ENCODE peak calls at places on chromosomes 1 and 21, in seven cellular contexts. Q is central memory CD4-positive, alpha-beta T cell; N is myocyte; E is astrocyte of the hippocampus; R is A549; T is GM13977; Y is anterior cingulate cortex. H is an unnamed sample.

GRCh38 chr1:19463204-19463803 is 22.0 kb downstream of the CAPZB start:
- DNase-seq in Q (peak), N (no peak), E (no peak), R (no peak), T (no peak), Y (no peak), H (no peak)

GRCh38 chr1:174768949-174769348 is 230.8 kb upstream of the CACYBP start:
- DNase-seq in Q (no peak), N (no peak), E (no peak), R (no peak), T (no peak), Y (no peak), H (no peak)

GRCh38 chr21:45085700-45086099 is 11.3 kb downstream of the ADARB1 start:
- DNase-seq in Q (no peak), N (no peak), E (no peak), R (no peak), T (no peak), Y (no peak), H (no peak)

GRCh38 chr1:167273027-167273800 is 52.5 kb downstream of the POU2F1 start:
- DNase-seq in Q (no peak), N (peak), E (peak), R (no peak), T (no peak), Y (no peak), H (peak)

GRCh38 chr1:229579101-229579651 is 20.7 kb upstream of the ABCB10 start:
- DNase-seq in Q (no peak), N (no peak), E (peak), R (no peak), T (peak), Y (peak), H (no peak)

GRCh38 chr1:182169203-182169602 is 107.7 kb upstream of the ZNF648 start:
- DNase-seq in Q (no peak), N (no peak), E (no peak), R (no peak), T (no peak), Y (no peak), H (no peak)

GRCh38 chr1:115430717-115431116 is 92.7 kb upstream of the NGF start:
- DNase-seq in Q (no peak), N (peak), E (peak), R (peak), T (no peak), Y (no peak), H (peak)

GRCh38 chr1:6028042-6028895 is 17.4 kb upstream of the KCNAB2 start:
- DNase-seq in Q (peak), N (no peak), E (no peak), R (no peak), T (no peak), Y (no peak), H (peak)

GRCh38 chr1:221806236-221806635 is 64.3 kb upstream of the DUSP10 start:
- DNase-seq in Q (no peak), N (no peak), E (no peak), R (no peak), T (no peak), Y (no peak), H (no peak)

GRCh38 chr21:46066843-46067331 is 31.0 kb upstream of the COL6A2 start:
- DNase-seq in Q (no peak), N (peak), E (peak), R (no peak), T (no peak), Y (no peak), H (no peak)

GRCh38 chr1:36351222-36351977 is 28.0 kb upstream of the EVA1B start:
- DNase-seq in Q (no peak), N (peak), E (peak), R (peak), T (no peak), Y (no peak), H (peak)

GRCh38 chr1:46520063-46520911 is 30.7 kb downstream of the DMBX1 start:
- DNase-seq in Q (no peak), N (peak), E (peak), R (peak), T (no peak), Y (no peak), H (peak)

GRCh38 chr1:87463917-87464565 is 135.4 kb downstream of the LMO4 start:
- DNase-seq in Q (no peak), N (no peak), E (no peak), R (no peak), T (peak), Y (no peak), H (no peak)